ENCODE peak calls at places on chromosomes 4 and X, in five cellular contexts. O, R, T, D and A are unnamed samples.
A peak's percentile ranks its signal among the peaks of the same experiment; 100 is the strongest.

GRCh38 chr4:186900232-186900900 is 176.7 kb upstream of the FAT1 start:
- DNase-seq in T (no peak), R (no peak), D (no peak), O (no peak), A (no peak)

GRCh38 chrX:116436358-116436816 is at the start of gene SLC6A14:
- DNase-seq in D (no peak), T (no peak), O (no peak), R (no peak), A (no peak)

GRCh38 chrX:66144258-66144657 is 19.8 kb upstream of the HEPH start:
- DNase-seq in D (no peak), R (no peak), O (no peak), T (peak; percentile 1), A (no peak)

GRCh38 chr4:58192217-58192616 is 1082.0 kb upstream of the IGFBP7 start:
- DNase-seq in T (peak; percentile 79), R (no peak), D (no peak), O (no peak), A (no peak)

GRCh38 chr4:120683902-120684540 is 238.5 kb downstream of the PRDM5 start:
- DNase-seq in T (no peak), R (no peak), O (no peak), D (no peak), A (no peak)

GRCh38 chr4:99300934-99301333 is 10.1 kb upstream of the ADH1A start:
- DNase-seq in R (no peak), D (peak; percentile 93), T (no peak), O (no peak), A (peak; percentile 82)

GRCh38 chr4:95551653-95552052 is 2.9 kb upstream of the UNC5C start:
- DNase-seq in D (no peak), T (no peak), R (no peak), O (no peak), A (no peak)

GRCh38 chrX:5823861-5824260 is 404.8 kb downstream of the NLGN4X start:
- DNase-seq in D (no peak), O (no peak), R (no peak), T (peak; percentile 0), A (no peak)

GRCh38 chr4:105990933-105991332 is 95.7 kb downstream of the NPNT start:
- DNase-seq in O (no peak), T (no peak), D (peak; percentile 62), R (peak; percentile 4), A (peak; percentile 94)

GRCh38 chrX:13717697-13718483 is 16.5 kb downstream of the TRAPPC2 start:
- DNase-seq in T (peak; percentile 54), D (peak; percentile 38), O (no peak), R (no peak), A (no peak)

GRCh38 chr4:27009539-27009938 is 148.9 kb downstream of the STIM2 start:
- DNase-seq in D (no peak), R (no peak), T (no peak), O (no peak), A (no peak)

GRCh38 chr4:159248383-159249178 is 145.7 kb downstream of the RAPGEF2 start:
- DNase-seq in R (no peak), O (no peak), T (no peak), D (no peak), A (no peak)